ENCODE peak calls at places on chromosomes 13 and 19, in four cellular contexts. Z, B, G and S are unnamed samples.

GRCh38 chr13:97914537-97914936 is 38.9 kb upstream of the IPO5 start:
- DNase-seq in B (peak; percentile 46), G (no peak), Z (no peak), S (no peak)

GRCh38 chr19:18208098-18208951 is 4.5 kb upstream of the RAB3A start:
- DNase-seq in G (peak; percentile 38), B (peak; percentile 89), Z (peak; percentile 72), S (peak; percentile 65)

GRCh38 chr13:21297452-21297851 is 121.0 kb downstream of the MRPL57 start:
- DNase-seq in G (no peak), Z (no peak), B (peak; percentile 22), S (no peak)

GRCh38 chr13:75675421-75675820 is 39.3 kb downstream of the LMO7 start:
- DNase-seq in G (no peak), Z (no peak), B (peak; percentile 20), S (no peak)

GRCh38 chr13:34419025-34419424 is 523.0 kb upstream of the NBEA start:
- DNase-seq in G (no peak), Z (no peak), B (no peak), S (no peak)

GRCh38 chr19:10686661-10687517 is 14.3 kb upstream of the QTRT1 start:
- DNase-seq in G (no peak), B (peak; percentile 79), Z (peak; percentile 33), S (no peak)

GRCh38 chr13:50236898-50237318 is 221.7 kb downstream of the KCNRG start:
- DNase-seq in B (peak; percentile 11), G (no peak), Z (no peak), S (no peak)

GRCh38 chr13:111168116-111168515 is 53.0 kb downstream of the ARHGEF7 start:
- DNase-seq in G (no peak), Z (no peak), B (no peak), S (peak; percentile 78)

GRCh38 chr13:79581870-79582315 is 100.9 kb downstream of the NDFIP2 start:
- DNase-seq in G (no peak), B (peak; percentile 63), Z (peak; percentile 18), S (peak; percentile 57)

GRCh38 chr13:100983111-100983510 is 308.5 kb upstream of the TMTC4 start:
- DNase-seq in B (no peak), G (no peak), Z (no peak), S (no peak)

GRCh38 chr19:49677232-49677881 is at the start of gene PRMT1:
- DNase-seq in B (no peak), Z (no peak), G (peak; percentile 44), S (peak; percentile 76)

GRCh38 chr13:101303512-101303911 is 112.8 kb downstream of the NALCN start:
- DNase-seq in B (no peak), Z (no peak), G (no peak), S (no peak)

GRCh38 chr19:51000426-51000825 is 978 bp downstream of the KLK8 start:
- DNase-seq in Z (no peak), B (no peak), G (no peak), S (no peak)

GRCh38 chr13:90792335-90792734 is 555.2 kb upstream of the MIR17HG start:
- DNase-seq in G (no peak), B (peak; percentile 22), Z (no peak), S (no peak)

GRCh38 chr19:1883784-1884183 is 1.5 kb downstream of the ABHD17A start:
- DNase-seq in Z (no peak), B (no peak), G (no peak), S (no peak)

GRCh38 chr19:33868821-33869412 is 72.2 kb downstream of the KCTD15 start:
- DNase-seq in G (peak; percentile 14), Z (peak; percentile 36), B (peak; percentile 13), S (no peak)

GRCh38 chr19:6925801-6926751 is 38.7 kb downstream of the ADGRE1 start:
- DNase-seq in G (no peak), Z (no peak), B (peak; percentile 15), S (no peak)

GRCh38 chr13:39417643-39418042 is 185.3 kb downstream of the LHFPL6 start:
- DNase-seq in B (peak; percentile 84), G (no peak), Z (peak; percentile 30), S (no peak)

GRCh38 chr19:47257411-47258169 is 1.3 kb downstream of the CCDC9 start:
- DNase-seq in Z (no peak), G (no peak), B (no peak), S (no peak)

GRCh38 chr13:89937420-89937819 is 1410.1 kb upstream of the MIR17HG start:
- DNase-seq in G (no peak), Z (no peak), B (no peak), S (no peak)

GRCh38 chr13:79481685-79482052 is 714 bp downstream of the NDFIP2 start:
- DNase-seq in G (peak; percentile 44), B (no peak), Z (no peak), S (no peak)

GRCh38 chr19:10334340-10335148 is 1.2 kb upstream of the RAVER1 start:
- DNase-seq in G (peak; percentile 97), B (peak; percentile 98), Z (peak; percentile 97), S (peak; percentile 89)

GRCh38 chr19:40578442-40578908 is 1.8 kb downstream of the SHKBP1 start:
- DNase-seq in G (no peak), Z (no peak), B (peak; percentile 42), S (no peak)

GRCh38 chr13:66665991-66666390 is 564.1 kb downstream of the PCDH9 start:
- DNase-seq in B (peak; percentile 83), G (no peak), Z (peak; percentile 87), S (peak; percentile 26)

GRCh38 chr19:30791116-30791515 is 418.9 kb downstream of the ZNF536 start:
- DNase-seq in B (no peak), Z (no peak), G (no peak), S (no peak)

GRCh38 chr19:16584825-16585801 is 12.9 kb upstream of the SLC35E1 start:
- DNase-seq in G (no peak), B (no peak), Z (no peak), S (no peak)
- TF ChIP-seq CTCF in G (no peak), B (no peak), Z (no peak), S (no peak)

DNA sequence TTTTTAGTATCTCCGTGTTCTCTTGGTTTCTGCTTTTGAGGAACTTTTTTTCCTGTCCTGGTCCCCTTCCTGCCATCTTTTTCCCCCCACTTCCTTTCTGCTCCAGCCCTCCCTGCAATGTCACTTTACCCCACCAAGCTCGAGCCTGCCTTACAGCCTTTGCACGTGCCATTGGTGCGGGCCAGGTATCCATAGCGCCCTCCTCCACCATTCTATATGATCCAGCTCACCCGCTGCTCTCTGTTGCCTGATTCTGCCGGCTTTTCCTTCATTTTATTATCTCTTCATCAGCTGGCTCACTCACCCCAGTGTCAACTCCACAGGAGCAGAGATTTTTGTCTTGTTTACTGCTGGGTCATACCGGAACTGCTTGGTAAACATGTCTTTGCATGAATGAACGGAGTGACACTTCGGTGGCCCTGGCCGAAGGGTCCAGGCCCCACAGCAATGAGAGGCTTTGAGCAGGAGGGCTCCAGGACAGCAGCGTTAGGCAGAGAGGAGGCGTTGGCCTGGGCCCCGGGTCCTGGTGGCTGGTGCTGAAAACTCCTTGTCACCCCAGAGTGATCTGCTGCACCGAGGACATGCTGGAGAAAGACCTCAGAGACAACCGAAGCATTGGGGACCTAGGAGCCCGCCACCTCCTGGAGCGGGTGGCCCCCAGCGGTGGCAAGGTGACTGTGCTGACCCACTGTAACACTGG is 1.2 kb downstream of the MRI1 start:
- DNase-seq in G (no peak), B (no peak), Z (no peak), S (no peak)
- TF ChIP-seq CTCF in G (no peak), B (no peak), Z (no peak), S (no peak)

DNA sequence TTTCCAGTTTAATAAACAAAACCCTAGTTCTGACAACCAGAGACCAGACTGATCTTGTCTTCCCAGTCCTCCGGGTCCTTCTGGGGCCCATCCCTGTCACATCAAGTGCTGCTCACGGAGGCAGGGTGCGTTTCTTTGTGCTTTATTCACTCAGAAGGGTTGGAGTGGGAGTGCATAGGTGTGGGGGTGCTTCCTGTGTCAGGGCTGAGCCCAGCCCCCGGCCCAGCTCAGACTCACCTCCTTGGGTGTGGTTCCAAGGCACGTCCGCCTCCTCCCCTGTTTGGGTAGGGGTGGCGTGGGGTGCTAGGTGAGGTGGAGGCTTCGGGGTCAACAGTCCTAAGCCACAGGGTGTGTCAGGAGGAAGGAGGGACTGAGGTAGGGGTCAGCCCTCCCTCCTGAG is 3.1 kb downstream of the CCER2 start:
- DNase-seq in B (no peak), G (no peak), Z (no peak), S (no peak)
- TF ChIP-seq CTCF in B (no peak), G (no peak), Z (no peak), S (no peak)

DNA sequence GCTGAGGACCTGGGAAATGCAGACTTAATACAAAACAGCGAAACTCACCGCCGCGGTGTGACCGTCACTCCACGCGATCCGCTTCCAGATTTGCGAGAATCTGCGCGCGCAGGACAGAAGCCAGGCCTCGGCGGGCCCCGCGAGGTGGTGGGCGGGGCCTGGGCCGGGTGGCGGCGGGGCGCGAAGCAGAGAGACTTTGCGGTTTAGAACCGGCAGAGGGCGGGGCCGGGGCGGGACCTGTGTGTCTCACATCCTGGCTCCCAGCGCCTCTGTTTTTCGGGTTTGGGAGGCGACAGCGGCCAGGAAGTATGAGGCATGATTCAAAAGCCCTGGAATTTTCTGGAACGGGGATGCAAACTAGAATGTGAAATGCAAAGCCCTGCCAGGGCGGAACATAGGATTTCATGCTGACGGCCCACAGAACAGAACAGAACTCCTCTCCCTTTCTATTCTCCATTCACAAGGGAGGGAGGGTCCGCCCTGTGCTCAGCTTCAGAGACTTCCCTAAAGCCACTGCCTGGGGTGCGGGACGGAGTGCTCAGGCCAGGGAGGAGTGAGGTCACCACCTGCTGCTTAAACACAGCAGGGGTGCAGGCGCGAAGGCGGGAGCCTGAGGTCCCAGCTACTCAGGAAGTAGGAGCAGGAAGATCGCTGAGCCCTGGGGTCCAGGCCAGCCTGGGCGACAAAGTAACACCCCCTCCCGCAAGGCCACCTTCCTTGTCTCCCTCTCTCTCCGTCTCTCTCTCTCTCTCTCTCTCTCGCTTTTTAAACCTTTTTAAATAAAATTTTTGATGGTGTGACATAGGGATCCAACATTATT is 44.2 kb downstream of the ZNF611 start:
- DNase-seq in B (peak; percentile 96), G (peak; percentile 95), Z (peak; percentile 94), S (peak; percentile 95)
- TF ChIP-seq CTCF in B (peak; percentile 3), G (peak; percentile 44), Z (no peak), S (peak; percentile 64)

GRCh38 chr19:44554641-44555246 is 25.3 kb upstream of the CEACAM20 start:
- DNase-seq in B (no peak), Z (no peak), G (no peak), S (no peak)

GRCh38 chr19:44549507-44549906 is 20.0 kb upstream of the CEACAM20 start:
- DNase-seq in Z (no peak), B (no peak), G (no peak), S (no peak)

GRCh38 chr19:44551850-44552249 is 22.4 kb upstream of the CEACAM20 start:
- DNase-seq in G (no peak), B (no peak), Z (no peak), S (no peak)

GRCh38 chr19:44553478-44554171 is 24.1 kb upstream of the CEACAM20 start:
- DNase-seq in G (no peak), Z (no peak), B (peak; percentile 55), S (no peak)

DNA sequence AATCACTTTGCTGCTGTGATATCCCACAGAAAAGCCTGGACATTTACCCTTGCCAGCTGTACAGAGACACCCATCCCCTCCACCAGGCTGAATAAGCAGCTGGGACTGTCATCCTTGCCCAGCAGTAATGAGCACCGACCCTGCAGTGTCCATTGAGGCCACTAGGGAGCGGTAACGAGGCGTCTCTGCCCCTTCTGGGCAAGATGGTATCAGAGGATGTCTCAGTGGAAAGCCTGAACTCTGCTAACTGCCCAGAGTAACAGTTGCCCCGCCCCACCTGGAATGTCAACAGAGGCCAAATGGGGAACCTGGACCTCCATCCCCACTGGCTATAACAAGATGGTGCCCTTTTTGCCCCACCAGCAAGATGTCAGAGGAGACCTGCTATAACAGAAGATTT is 22.8 kb upstream of the CEACAM20 start:
- DNase-seq in B (peak; percentile 53), G (peak; percentile 26), Z (no peak), S (peak; percentile 71)
- TF ChIP-seq CTCF in B (peak; percentile 67), G (no peak), Z (peak; percentile 58), S (peak; percentile 50)